ENCODE peak calls at places on chromosomes 7 and 10, in four cellular contexts. Y is HEK293T, T is AG04449, G is GM06990. S is an unnamed sample.

GRCh38 chr10:32139223-32140073 is 83.2 kb upstream of the KIF5B start:
- DNase-seq in Y (peak), G (no peak), T (peak), S (no peak)

GRCh38 chr10:100995171-100995570 is 4.4 kb upstream of the LZTS2 start:
- DNase-seq in G (no peak), Y (no peak), T (no peak), S (no peak)

GRCh38 chr10:17200885-17201164 is 647 bp downstream of the TRDMT1 start:
- DNase-seq in T (no peak), G (no peak), Y (peak), S (no peak)

GRCh38 chr10:113326160-113327111 is 226.4 kb upstream of the HABP2 start:
- DNase-seq in Y (peak), G (peak), T (peak), S (peak)

GRCh38 chr10:59366310-59366709 is 4.0 kb upstream of the FAM13C start:
- DNase-seq in G (no peak), Y (no peak), T (no peak), S (no peak)

GRCh38 chr7:2225336-2225735 is 7.4 kb downstream of the MAD1L1 start:
- DNase-seq in T (no peak), Y (no peak), G (no peak), S (no peak)

GRCh38 chr10:119970107-119970506 is 77.6 kb downstream of the SEC23IP start:
- DNase-seq in G (no peak), T (no peak), Y (no peak), S (no peak)

GRCh38 chr10:98414932-98415709 is at the start of gene PYROXD2:
- DNase-seq in T (peak), Y (peak), G (no peak), S (no peak)

GRCh38 chr7:114302858-114303257 is 111.8 kb upstream of the FOXP2 start:
- DNase-seq in G (no peak), T (no peak), Y (no peak), S (no peak)

GRCh38 chr7:55095672-55096071 is 76.9 kb downstream of the EGFR start:
- DNase-seq in Y (no peak), G (no peak), T (no peak), S (no peak)

GRCh38 chr7:516606-517456 is 2.8 kb downstream of the PDGFA start:
- DNase-seq in G (no peak), T (no peak), Y (no peak), S (no peak)

GRCh38 chr7:50396856-50397255 is 53.3 kb downstream of the FIGNL1 start:
- DNase-seq in T (no peak), Y (no peak), G (no peak), S (no peak)

GRCh38 chr7:22731781-22732180 is 4.8 kb downstream of the IL6 start:
- DNase-seq in T (no peak), Y (no peak), G (no peak), S (no peak)

GRCh38 chr7:18803880-18804279 is 308.3 kb downstream of the HDAC9 start:
- DNase-seq in G (no peak), T (no peak), Y (no peak), S (no peak)